ENCODE peak calls at places on chromosomes 4 and X, in seven cellular contexts. T is AG09309, H is NCI-H1436, J is M059J, I is bronchial epithelial cell, F is colonic mucosa, L is NCI-H82. V is an unnamed sample.

GRCh38 chr4:142615324-142615665 is 230.8 kb downstream of the INPP4B start:
- DNase-seq in T (peak; percentile 67), H (no peak), J (peak; percentile 88), I (peak; percentile 75), F (no peak), L (no peak), V (no peak)

GRCh38 chr4:26171953-26172352 is 148.9 kb upstream of the RBPJ start:
- DNase-seq in T (no peak), H (no peak), J (peak; percentile 30), I (no peak), F (no peak), L (no peak), V (no peak)

GRCh38 chrX:50707955-50708694 is 105.9 kb downstream of the SHROOM4 start:
- DNase-seq in T (no peak), H (no peak), J (peak; percentile 15), I (no peak), F (no peak), L (no peak), V (no peak)

GRCh38 chr4:100022792-100023222 is 72.7 kb upstream of the H2AZ1 start:
- DNase-seq in T (no peak), H (no peak), J (no peak), I (no peak), F (no peak), L (no peak), V (no peak)

GRCh38 chr4:77734928-77735327 is 84.2 kb downstream of the CNOT6L start:
- DNase-seq in T (peak; percentile 46), H (no peak), J (peak; percentile 77), I (peak; percentile 12), F (no peak), L (peak; percentile 3), V (peak; percentile 81)

GRCh38 chrX:71908387-71908786 is 2.3 kb upstream of the NHSL2 start:
- DNase-seq in T (no peak), H (no peak), J (no peak), I (no peak), F (no peak), L (no peak), V (no peak)

GRCh38 chrX:154368630-154369452 is 5.6 kb downstream of the FLNA start:
- DNase-seq in T (peak; percentile 81), H (no peak), J (peak; percentile 98), I (peak; percentile 86), F (peak; percentile 59), L (peak; percentile 35), V (peak; percentile 64)

GRCh38 chrX:39532761-39533160 is 565.0 kb downstream of the BCOR start:
- DNase-seq in T (no peak), H (no peak), J (no peak), I (no peak), F (no peak), L (no peak), V (no peak)

GRCh38 chr4:170853422-170854021 is 763.8 kb upstream of the AADAT start:
- DNase-seq in T (no peak), H (peak; percentile 38), J (peak; percentile 0), I (peak; percentile 36), F (peak; percentile 37), L (peak; percentile 64), V (peak; percentile 36)

GRCh38 chr4:189769131-189769530 is 171.5 kb upstream of the FRG1 start:
- DNase-seq in T (no peak), H (peak; percentile 9), J (no peak), I (no peak), F (no peak), L (no peak), V (no peak)

GRCh38 chr4:2081540-2081939 is 22.4 kb downstream of the NAT8L start:
- DNase-seq in T (no peak), H (no peak), J (no peak), I (no peak), F (no peak), L (no peak), V (no peak)

GRCh38 chr4:3291969-3292570 is 751 bp upstream of the RGS12 start:
- DNase-seq in T (no peak), H (no peak), J (peak; percentile 72), I (peak; percentile 14), F (peak; percentile 78), L (peak; percentile 62), V (no peak)

GRCh38 chrX:101057095-101057714 is 5.3 kb upstream of the TRMT2B start:
- DNase-seq in T (no peak), H (no peak), J (peak; percentile 80), I (peak; percentile 74), F (no peak), L (no peak), V (peak; percentile 33)

V was measured in GDM1.